ENCODE peak calls at places on chromosomes 2 and 18, in eight cellular contexts. I is WTC11, O is cardiac fibroblast, C is H9, Z is OCI-LY7, P is GM20000, E is spleen, D is nephron progenitor cell. B is an unnamed sample.

GRCh38 chr2:14427982-14428567 is 204.4 kb upstream of the LRATD1 start:
- DNase-seq in P (no peak), D (no peak), Z (no peak), I (no peak), E (no peak), C (no peak), O (peak), B (no peak)

GRCh38 chr2:199602896-199603482 is 145.2 kb upstream of the SATB2 start:
- DNase-seq in I (no peak), D (no peak), O (no peak), E (no peak), P (no peak), Z (no peak), C (no peak), B (no peak)

GRCh38 chr2:38925982-38926381 is 36.3 kb downstream of the ARHGEF33 start:
- DNase-seq in D (peak), Z (no peak), C (peak), P (no peak), E (no peak), I (peak), O (no peak), B (no peak)

GRCh38 chr2:75064691-75065396 is 106.4 kb downstream of the POLE4 start:
- DNase-seq in C (peak), P (peak), O (peak), D (peak), Z (peak), I (peak), E (peak), B (peak)

GRCh38 chr2:119692954-119693353 is 14.0 kb downstream of the TMEM177 start:
- DNase-seq in O (no peak), I (no peak), P (no peak), Z (no peak), C (no peak), E (peak), D (no peak), B (no peak)

GRCh38 chr2:120398961-120399888 is 53.3 kb downstream of the INHBB start:
- DNase-seq in P (no peak), O (no peak), E (peak), C (peak), D (no peak), Z (no peak), I (no peak), B (no peak)

GRCh38 chr2:20366672-20367116 is 16.1 kb upstream of the PUM2 start:
- DNase-seq in C (no peak), I (no peak), E (no peak), P (no peak), O (no peak), Z (no peak), D (no peak), B (no peak)

GRCh38 chr2:157364257-157364974 is 38.8 kb upstream of the ERMN start:
- DNase-seq in D (no peak), E (no peak), Z (peak), O (no peak), I (no peak), P (peak), C (no peak), B (no peak)

GRCh38 chr2:98551316-98551715 is 57.0 kb downstream of the COA5 start:
- DNase-seq in I (no peak), C (no peak), Z (no peak), E (no peak), O (no peak), D (no peak), P (no peak), B (no peak)

GRCh38 chr2:72010647-72011355 is 136.9 kb downstream of the CYP26B1 start:
- DNase-seq in E (no peak), O (no peak), P (no peak), D (no peak), I (no peak), Z (no peak), C (peak), B (no peak)

GRCh38 chr2:160918909-160919503 is 241.2 kb upstream of the TANK start:
- DNase-seq in C (peak), O (peak), Z (peak), P (peak), D (peak), E (peak), I (peak), B (peak)

GRCh38 chr18:75161629-75162028 is 47.3 kb downstream of the PTGR3 start:
- DNase-seq in D (no peak), P (peak), I (no peak), Z (peak), E (no peak), C (no peak), O (peak), B (no peak)

GRCh38 chr2:108918941-108919341 is 70.1 kb downstream of the EDAR start:
- DNase-seq in C (no peak), D (no peak), Z (no peak), O (no peak), P (no peak), I (no peak), E (peak), B (no peak)

GRCh38 chr2:158315803-158316413 is 140.6 kb downstream of the CCDC148 start:
- DNase-seq in P (no peak), I (no peak), E (no peak), Z (no peak), C (no peak), D (no peak), O (no peak), B (no peak)

GRCh38 chr18:75071484-75071785 is 137.5 kb downstream of the PTGR3 start:
- DNase-seq in I (no peak), O (no peak), P (no peak), E (peak), C (no peak), Z (no peak), D (no peak), B (no peak)

GRCh38 chr2:42493885-42494433 is at the start of gene KCNG3:
- DNase-seq in E (peak), D (peak), P (peak), Z (peak), I (peak), C (peak), O (peak), B (peak)

GRCh38 chr2:106098081-106098480 is 96.0 kb downstream of the UXS1 start:
- DNase-seq in D (peak), Z (peak), C (no peak), E (no peak), I (peak), O (peak), P (no peak), B (no peak)

GRCh38 chr2:190507135-190507534 is 27.4 kb downstream of the NEMP2 start:
- DNase-seq in E (no peak), P (no peak), D (no peak), I (no peak), C (no peak), Z (no peak), O (no peak), B (no peak)

GRCh38 chr2:173858297-173858731 is 106.9 kb downstream of the SP3 start:
- DNase-seq in P (peak), Z (peak), D (no peak), E (no peak), I (no peak), C (no peak), O (no peak), B (no peak)

GRCh38 chr2:96940991-96941775 is 45.2 kb downstream of the FAM178B start:
- DNase-seq in E (no peak), D (no peak), O (no peak), I (no peak), C (no peak), P (no peak), Z (no peak), B (no peak)

GRCh38 chr2:174605687-174606086 is 8.1 kb upstream of the WIPF1 start:
- DNase-seq in D (no peak), O (peak), P (no peak), E (no peak), C (no peak), I (no peak), Z (peak), B (no peak)

GRCh38 chr2:102051659-102052366 is 60.1 kb downstream of the IL1R2 start:
- DNase-seq in P (no peak), C (no peak), D (no peak), O (peak), E (no peak), I (no peak), Z (no peak), B (no peak)

GRCh38 chr2:17273066-17273465 is 245.2 kb downstream of the RAD51AP2 start:
- DNase-seq in C (no peak), I (no peak), Z (no peak), O (no peak), D (no peak), P (no peak), E (no peak), B (no peak)

GRCh38 chr2:64105676-64106461 is 38.4 kb downstream of the PELI1 start:
- DNase-seq in E (no peak), Z (no peak), D (no peak), I (no peak), P (no peak), O (no peak), C (no peak), B (no peak)

GRCh38 chr2:43368483-43369385 is 142.3 kb upstream of the ZFP36L2 start:
- DNase-seq in P (no peak), O (peak), D (no peak), Z (no peak), C (no peak), E (no peak), I (no peak), B (no peak)

GRCh38 chr18:60090170-60090569 is 190.4 kb downstream of the PMAIP1 start:
- DNase-seq in Z (peak), C (no peak), I (no peak), P (peak), E (no peak), D (no peak), O (peak), B (no peak)
- TF ChIP-seq CTCF in Z (peak), C (peak), I (no peak), P (no peak), E (no peak), D (no peak), O (no peak), B (no peak)

GRCh38 chr2:234548720-234549420 is 52.0 kb upstream of the ARL4C start:
- DNase-seq in C (peak), P (no peak), I (peak), D (no peak), O (peak), Z (no peak), E (no peak), B (no peak)
- TF ChIP-seq CTCF in C (no peak), P (no peak), I (no peak), D (no peak), O (no peak), Z (no peak), E (no peak), B (no peak)

GRCh38 chr2:206028101-206028500 is 57.9 kb downstream of the INO80D start:
- DNase-seq in E (no peak), C (no peak), D (no peak), O (no peak), I (no peak), P (no peak), Z (no peak), B (no peak)

GRCh38 chr2:206020151-206020550 is 65.8 kb downstream of the INO80D start:
- DNase-seq in P (no peak), I (no peak), Z (no peak), E (no peak), C (no peak), D (no peak), O (no peak), B (no peak)

DNA sequence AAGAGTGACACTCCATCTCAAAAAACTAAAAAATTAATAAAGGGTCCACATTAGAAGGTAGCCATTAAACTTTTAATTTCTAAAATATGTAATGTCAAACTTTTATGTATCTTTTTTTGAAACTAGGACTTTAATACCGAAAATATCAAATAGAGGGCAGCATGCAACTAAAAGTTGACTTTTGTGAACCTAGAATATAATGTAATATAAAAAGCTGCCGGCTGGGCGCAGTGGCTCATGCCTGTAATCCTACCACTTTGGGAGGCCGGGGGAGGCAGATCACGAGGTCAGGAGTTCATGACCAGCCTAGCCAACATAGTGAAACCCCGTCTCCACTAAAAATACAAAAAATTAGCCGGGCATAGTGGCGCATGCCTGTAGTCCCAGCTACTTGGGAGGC is 62.8 kb downstream of the INO80D start:
- DNase-seq in E (no peak), O (peak), C (no peak), I (no peak), P (no peak), D (no peak), Z (no peak), B (no peak)
- TF ChIP-seq CTCF in E (no peak), O (no peak), C (peak), I (no peak), P (no peak), D (no peak), Z (peak), B (no peak)

GRCh38 chr2:224359569-224359968 is 42.3 kb downstream of the FAM124B start:
- DNase-seq in D (peak), P (peak), Z (peak), E (no peak), C (peak), O (peak), I (peak), B (no peak)
- TF ChIP-seq CTCF in D (peak), P (peak), Z (peak), E (no peak), C (peak), O (peak), I (no peak), B (no peak)

GRCh38 chr2:143852748-143853147 is 667.2 kb downstream of the ZEB2 start:
- DNase-seq in O (no peak), E (no peak), D (peak), P (no peak), I (peak), Z (peak), C (peak), B (no peak)
- TF ChIP-seq CTCF in O (no peak), E (no peak), D (no peak), P (no peak), I (no peak), Z (peak), C (peak), B (no peak)

DNA sequence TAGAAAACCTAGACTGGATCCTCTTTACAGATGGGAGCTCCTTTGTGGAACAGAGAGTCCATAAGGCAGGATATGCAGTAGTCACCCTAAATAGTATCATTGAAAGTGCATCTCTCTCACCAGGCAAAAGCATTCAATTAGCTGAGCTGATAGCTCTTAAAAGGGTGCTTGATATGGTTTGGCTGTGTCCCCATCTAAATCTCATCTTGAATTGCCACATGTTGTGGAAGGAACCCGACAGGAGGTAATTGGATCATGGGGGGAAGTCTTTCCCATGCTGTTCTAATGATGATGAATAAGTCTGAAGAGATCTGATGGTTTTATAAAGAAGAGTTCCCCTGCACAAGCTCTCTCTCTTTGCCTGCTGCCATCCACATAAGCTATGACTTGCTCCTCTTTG is 96.2 kb upstream of the RMP24 start:
- DNase-seq in Z (no peak), O (no peak), I (no peak), E (no peak), D (no peak), C (no peak), P (no peak), B (no peak)
- TF ChIP-seq CTCF in Z (no peak), O (no peak), I (no peak), E (no peak), D (no peak), C (no peak), P (no peak), B (no peak)

GRCh38 chr18:4119813-4120212 is 335.3 kb downstream of the DLGAP1 start:
- DNase-seq in P (no peak), D (no peak), Z (no peak), O (no peak), E (no peak), C (no peak), I (no peak), B (no peak)
- TF ChIP-seq CTCF in P (no peak), D (no peak), Z (peak), O (no peak), E (no peak), C (peak), I (no peak), B (no peak)

B was measured in natural killer cell.